ENCODE peak calls at places on chromosomes 16 and 17, in nine cellular contexts. B, G, F, Z, H, J, P, V and A are unnamed samples.

GRCh38 chr17:70905796-70906195 is 736.5 kb downstream of the KCNJ2 start:
- DNase-seq in B (no peak), G (peak), F (peak), Z (no peak), H (no peak), J (no peak), P (no peak), V (peak), A (peak)

GRCh38 chr17:2878751-2879254 is 82.6 kb downstream of the RAP1GAP2 start:
- DNase-seq in B (no peak), G (no peak), F (no peak), Z (no peak), H (no peak), J (no peak), P (no peak), V (no peak), A (no peak)

GRCh38 chr16:9787717-9788116 is 394.5 kb downstream of the GRIN2A start:
- DNase-seq in B (no peak), G (no peak), F (no peak), Z (no peak), H (no peak), J (no peak), P (no peak), V (no peak), A (no peak)

GRCh38 chr17:3683054-3683511 is 12.9 kb downstream of the P2RX5 start:
- DNase-seq in B (no peak), G (no peak), F (peak), Z (peak), H (peak), J (no peak), P (peak), V (no peak), A (peak)

GRCh38 chr17:14198013-14198412 is 38.6 kb downstream of the CDRT15 start:
- DNase-seq in B (no peak), G (no peak), F (no peak), Z (no peak), H (peak), J (no peak), P (no peak), V (peak), A (no peak)

GRCh38 chr16:72198021-72198420 is 26.1 kb upstream of the PMFBP1 start:
- DNase-seq in B (no peak), G (peak), F (peak), Z (peak), H (no peak), J (no peak), P (no peak), V (no peak), A (no peak)

GRCh38 chr16:88977028-88977844 is at the start of gene CBFA2T3:
- DNase-seq in B (no peak), G (peak), F (peak), Z (peak), H (peak), J (peak), P (peak), V (peak), A (no peak)

GRCh38 chr16:27726621-27727275 is 176.8 kb downstream of the KATNIP start:
- DNase-seq in B (no peak), G (no peak), F (peak), Z (no peak), H (no peak), J (no peak), P (no peak), V (no peak), A (no peak)

GRCh38 chr17:30095507-30096244 is 20.9 kb upstream of the NSRP1 start:
- DNase-seq in B (no peak), G (peak), F (no peak), Z (peak), H (no peak), J (no peak), P (peak), V (no peak), A (peak)
- TF ChIP-seq CTCF in B (peak), G (peak), F (peak), Z (peak), H (peak), J (no peak), P (peak), V (no peak), A (peak)

GRCh38 chr16:87965973-87966667 is 14.9 kb downstream of the BANP start:
- DNase-seq in B (no peak), G (no peak), F (no peak), Z (peak), H (no peak), J (no peak), P (no peak), V (no peak), A (no peak)
- H3K27ac ChIP-seq in B (peak), G (peak), F (peak), Z (peak), H (peak), J (peak), P (no peak), V (peak), A (peak)

DNA sequence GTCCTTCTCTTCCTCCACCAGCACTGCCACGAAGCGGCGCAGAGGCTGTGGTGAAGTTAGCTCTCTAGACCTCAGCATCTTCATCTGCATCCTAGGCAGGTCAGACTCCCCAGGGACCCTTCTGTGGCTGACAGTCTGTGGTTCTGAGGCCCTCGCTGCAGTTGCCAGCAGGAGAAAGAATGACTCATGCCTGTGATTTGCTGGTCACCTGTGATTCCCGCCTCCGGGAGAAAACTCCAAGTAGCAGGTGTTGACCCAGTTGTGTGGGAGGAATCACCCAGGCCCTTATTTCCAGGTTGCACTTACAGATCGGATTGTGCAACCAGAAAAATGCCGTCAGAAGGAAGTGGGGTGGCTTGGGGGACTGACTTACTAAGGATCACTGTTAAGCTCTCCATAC is 117.2 kb upstream of the CACNG5 start:
- DNase-seq in B (peak), G (no peak), F (no peak), Z (no peak), H (no peak), J (no peak), P (no peak), V (no peak), A (peak)
- TF ChIP-seq CTCF in B (no peak), G (no peak), F (no peak), Z (no peak), H (no peak), J (no peak), P (no peak), V (no peak), A (no peak)

DNA sequence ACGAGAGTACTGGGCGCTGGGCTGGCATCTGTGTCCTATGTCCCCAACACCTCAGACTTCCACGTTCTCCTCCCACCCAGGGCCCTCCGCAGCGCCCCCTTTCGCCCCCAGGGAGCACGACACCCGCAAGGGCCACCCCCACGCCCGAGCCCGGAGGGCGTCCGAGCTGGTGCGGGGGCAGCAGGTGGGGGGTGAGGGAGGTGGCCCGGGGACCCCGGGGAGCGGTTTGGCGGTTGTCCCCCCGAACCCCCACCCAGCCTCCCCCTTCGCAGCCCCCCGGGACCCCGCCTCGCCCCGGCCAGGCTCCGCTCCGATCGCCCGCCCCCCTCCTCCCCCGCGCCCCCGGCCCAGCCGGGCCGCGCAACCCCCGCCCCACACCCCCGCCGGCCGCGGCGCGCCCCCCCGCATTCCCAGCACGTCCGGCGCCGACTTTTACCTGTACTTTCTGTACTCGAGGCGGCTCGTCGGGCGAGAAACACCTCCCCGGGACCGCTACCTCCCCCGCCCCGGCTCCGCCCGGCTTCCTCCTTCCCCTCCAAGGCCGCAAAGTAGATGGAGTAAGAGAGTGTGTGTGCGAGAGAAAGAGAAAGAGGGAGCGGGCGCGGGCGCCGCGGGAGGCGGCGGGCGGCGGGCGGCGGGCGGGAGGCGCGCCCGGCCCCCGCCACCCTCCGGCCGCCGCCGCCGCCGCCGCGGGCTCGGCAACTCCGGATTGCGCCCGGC is 897 bp downstream of the CDYL2 start:
- DNase-seq in B (peak), G (no peak), F (peak), Z (peak), H (peak), J (no peak), P (no peak), V (peak), A (peak)
- H3K27ac ChIP-seq in B (no peak), G (no peak), F (peak), Z (peak), H (no peak), J (no peak), P (no peak), V (no peak), A (no peak)

DNA sequence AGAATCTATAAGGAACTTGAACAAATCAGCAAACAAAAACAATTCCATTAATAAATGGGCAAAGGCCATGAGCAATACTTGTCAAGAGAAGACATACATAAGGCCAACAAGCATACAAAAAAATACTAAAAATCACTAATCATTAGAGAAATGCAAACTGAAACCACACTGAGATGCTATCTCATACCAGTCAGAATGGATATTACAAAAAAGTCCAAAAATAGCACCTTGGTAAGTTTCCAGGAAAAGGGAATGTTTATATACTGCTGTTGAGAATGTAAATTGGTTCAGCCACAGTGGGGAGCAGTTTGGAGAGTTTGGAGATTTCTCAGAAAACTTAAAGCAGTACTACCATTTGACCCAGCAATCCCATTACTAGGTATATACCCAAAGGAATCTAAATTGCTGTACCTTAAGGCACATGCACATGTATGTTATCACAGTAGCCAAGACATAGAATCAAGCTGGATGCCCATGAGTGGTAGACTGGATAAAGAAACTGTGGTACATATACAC is 467.7 kb downstream of the CDH11 start:
- DNase-seq in B (no peak), G (no peak), F (no peak), Z (no peak), H (no peak), J (no peak), P (no peak), V (no peak), A (no peak)
- TF ChIP-seq CTCF in B (no peak), G (no peak), F (no peak), Z (no peak), H (no peak), J (no peak), P (no peak), V (no peak), A (no peak)

GRCh38 chr17:35076874-35077273 is 13.4 kb upstream of the RFFL start:
- DNase-seq in B (no peak), G (no peak), F (no peak), Z (no peak), H (no peak), J (no peak), P (no peak), V (no peak), A (no peak)

GRCh38 chr17:35074711-35075707 is 11.5 kb upstream of the RFFL start:
- DNase-seq in B (no peak), G (no peak), F (no peak), Z (peak), H (no peak), J (no peak), P (no peak), V (no peak), A (no peak)

GRCh38 chr17:35073183-35073790 is 9.8 kb upstream of the RFFL start:
- DNase-seq in B (no peak), G (no peak), F (no peak), Z (no peak), H (no peak), J (no peak), P (peak), V (no peak), A (no peak)

GRCh38 chr17:35069311-35069710 is 5.8 kb upstream of the RFFL start:
- DNase-seq in B (no peak), G (no peak), F (no peak), Z (no peak), H (no peak), J (no peak), P (no peak), V (no peak), A (no peak)

GRCh38 chr17:35073991-35074627 is 10.6 kb upstream of the RFFL start:
- DNase-seq in B (no peak), G (no peak), F (no peak), Z (no peak), H (no peak), J (no peak), P (no peak), V (no peak), A (no peak)
- H3K27ac ChIP-seq in B (peak), G (no peak), F (no peak), Z (no peak), H (no peak), J (no peak), P (no peak), V (no peak), A (no peak)

GRCh38 chr16:85330694-85331188 is 218.5 kb upstream of the CIBAR2 start:
- DNase-seq in B (no peak), G (no peak), F (peak), Z (no peak), H (no peak), J (peak), P (peak), V (no peak), A (peak)

GRCh38 chr16:85333337-85333736 is 221.1 kb upstream of the CIBAR2 start:
- DNase-seq in B (no peak), G (no peak), F (no peak), Z (no peak), H (no peak), J (no peak), P (no peak), V (no peak), A (no peak)

GRCh38 chr16:85331685-85332084 is 219.4 kb upstream of the CIBAR2 start:
- DNase-seq in B (peak), G (no peak), F (no peak), Z (no peak), H (peak), J (no peak), P (no peak), V (no peak), A (peak)

GRCh38 chr16:85333744-85334640 is 221.7 kb upstream of the CIBAR2 start:
- DNase-seq in B (no peak), G (no peak), F (no peak), Z (no peak), H (no peak), J (no peak), P (no peak), V (no peak), A (no peak)

GRCh38 chr16:85332175-85332574 is 219.9 kb upstream of the CIBAR2 start:
- DNase-seq in B (no peak), G (no peak), F (no peak), Z (no peak), H (no peak), J (no peak), P (no peak), V (no peak), A (no peak)
- TF ChIP-seq CTCF in B (no peak), G (no peak), F (no peak), Z (no peak), H (no peak), J (no peak), P (no peak), V (no peak), A (no peak)

GRCh38 chr17:21289175-21289901 is 4.8 kb downstream of the MAP2K3 start:
- DNase-seq in B (no peak), G (no peak), F (no peak), Z (no peak), H (no peak), J (no peak), P (no peak), V (no peak), A (no peak)

GRCh38 chr17:21286066-21286770 is 1.7 kb downstream of the MAP2K3 start:
- DNase-seq in B (peak), G (peak), F (peak), Z (peak), H (peak), J (peak), P (no peak), V (peak), A (peak)

GRCh38 chr17:21286771-21287702 is 2.5 kb downstream of the MAP2K3 start:
- DNase-seq in B (peak), G (no peak), F (no peak), Z (no peak), H (peak), J (no peak), P (peak), V (no peak), A (peak)

GRCh38 chr17:21288581-21289017 is 4.1 kb downstream of the MAP2K3 start:
- DNase-seq in B (no peak), G (no peak), F (no peak), Z (no peak), H (no peak), J (no peak), P (no peak), V (no peak), A (no peak)

GRCh38 chr17:21287703-21288449 is 3.4 kb downstream of the MAP2K3 start:
- DNase-seq in B (peak), G (peak), F (peak), Z (peak), H (peak), J (peak), P (peak), V (peak), A (peak)
- H3K27ac ChIP-seq in B (peak), G (peak), F (peak), Z (peak), H (peak), J (peak), P (peak), V (peak), A (peak)